ENCODE peak calls at places on chromosomes 1 and 21, in four cellular contexts. F, E, J and G are unnamed samples.

GRCh38 chr1:1943834-1944570 is 24.9 kb upstream of the TMEM52 start:
- DNase-seq in F (peak), E (no peak), J (peak), G (peak)

GRCh38 chr1:75855734-75856133 is 59.1 kb downstream of the MSH4 start:
- DNase-seq in F (no peak), E (no peak), J (no peak), G (no peak)

GRCh38 chr21:45506836-45507522 is 35.3 kb downstream of the SLC19A1 start:
- DNase-seq in F (no peak), E (no peak), J (no peak), G (no peak)

GRCh38 chr1:17277511-17278159 is 28.7 kb downstream of the PADI3 start:
- DNase-seq in F (no peak), E (no peak), J (no peak), G (no peak)

GRCh38 chr1:22972760-22973159 is at the start of gene LACTBL1:
- DNase-seq in F (no peak), E (no peak), J (no peak), G (no peak)

GRCh38 chr1:64569376-64569775 is 99.4 kb downstream of the CACHD1 start:
- DNase-seq in F (no peak), E (no peak), J (no peak), G (no peak)

GRCh38 chr1:2449636-2450454 is 26.2 kb upstream of the PLCH2 start:
- DNase-seq in F (no peak), E (no peak), J (no peak), G (no peak)

GRCh38 chr1:11058595-11059165 is 1.1 kb downstream of the SRM start:
- DNase-seq in F (no peak), E (no peak), J (no peak), G (peak)

GRCh38 chr1:175220853-175221547 is 28.4 kb upstream of the KIAA0040 start:
- DNase-seq in F (no peak), E (no peak), J (no peak), G (no peak)

GRCh38 chr21:22584308-22584707 is 1586.1 kb downstream of the NCAM2 start:
- DNase-seq in F (no peak), E (no peak), J (no peak), G (no peak)

GRCh38 chr1:17122449-17123194 is 3.4 kb upstream of the PADI2 start:
- DNase-seq in F (no peak), E (no peak), J (no peak), G (no peak)

GRCh38 chr21:45555557-45556301 is 13.5 kb upstream of the SLC19A1 start:
- DNase-seq in F (peak), E (peak), J (peak), G (peak)

GRCh38 chr1:198669023-198669698 is 30.3 kb downstream of the PTPRC start:
- DNase-seq in F (peak), E (peak), J (no peak), G (peak)

GRCh38 chr1:20028125-20028524 is 41.9 kb upstream of the PLA2G5 start:
- DNase-seq in F (no peak), E (no peak), J (no peak), G (no peak)

GRCh38 chr1:117967472-117967871 is 37.9 kb downstream of the WDR3 start:
- DNase-seq in F (no peak), E (no peak), J (no peak), G (peak)

GRCh38 chr1:86713477-86713876 is 9.1 kb downstream of the SH3GLB1 start:
- DNase-seq in F (no peak), E (no peak), J (no peak), G (no peak)

GRCh38 chr1:118275716-118276115 is 90.7 kb upstream of the SPAG17 start:
- DNase-seq in F (no peak), E (no peak), J (no peak), G (no peak)

GRCh38 chr1:208203127-208203847 is 40.9 kb downstream of the PLXNA2 start:
- DNase-seq in F (no peak), E (no peak), J (no peak), G (no peak)

GRCh38 chr1:160400284-160400645 is at the start of gene VANGL2:
- DNase-seq in F (peak), E (no peak), J (peak), G (peak)

GRCh38 chr1:212512731-212513559 is 80.2 kb downstream of the NENF start:
- DNase-seq in F (no peak), E (no peak), J (no peak), G (no peak)

GRCh38 chr21:30942192-30942591 is 60.8 kb upstream of the KRTAP11-1 start:
- DNase-seq in F (no peak), E (no peak), J (no peak), G (no peak)

GRCh38 chr1:172874950-172875349 is 175.8 kb downstream of the TNFSF18 start:
- DNase-seq in F (no peak), E (no peak), J (no peak), G (no peak)

GRCh38 chr1:219587817-219588561 is 24.9 kb downstream of the ZC3H11B start:
- DNase-seq in F (no peak), E (no peak), J (no peak), G (peak)

GRCh38 chr1:170698711-170699275 is 34.9 kb downstream of the PRRX1 start:
- DNase-seq in F (no peak), E (no peak), J (no peak), G (no peak)

GRCh38 chr1:163161841-163162240 is 40.9 kb downstream of the RGS5 start:
- DNase-seq in F (no peak), E (no peak), J (no peak), G (no peak)

DNA sequence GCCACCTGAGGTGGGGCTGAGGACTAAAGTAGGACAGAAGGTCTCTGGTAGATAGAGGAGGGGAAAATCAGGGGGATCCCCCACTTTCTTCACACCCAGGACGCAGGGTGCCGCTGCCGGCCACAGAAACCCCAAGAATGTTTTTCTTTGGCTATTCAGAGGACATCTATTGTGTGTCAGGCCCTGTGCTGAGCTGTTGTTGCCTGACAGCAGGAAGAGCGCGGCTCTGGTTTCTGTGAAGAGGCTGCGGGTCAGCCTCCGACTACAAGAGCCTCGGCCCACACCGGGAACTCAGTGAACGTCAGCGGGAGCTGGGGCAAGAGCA is 407 bp upstream of the PIGV start:
- DNase-seq in F (peak), E (peak), J (no peak), G (no peak)
- TF ChIP-seq USF1 in F (no peak), E (no peak), J (no peak), G (no peak)

GRCh38 chr1:205495237-205495823 is 9.1 kb upstream of the CDK18 start:
- DNase-seq in F (peak), E (no peak), J (no peak), G (no peak)

GRCh38 chr1:205492201-205492667 is 12.2 kb upstream of the CDK18 start:
- DNase-seq in F (no peak), E (no peak), J (no peak), G (no peak)

GRCh38 chr1:205492774-205493173 is 11.7 kb upstream of the CDK18 start:
- DNase-seq in F (no peak), E (no peak), J (no peak), G (no peak)

GRCh38 chr1:205493241-205494085 is 11.0 kb upstream of the CDK18 start:
- DNase-seq in F (no peak), E (no peak), J (no peak), G (peak)

GRCh38 chr1:205494119-205494518 is 10.3 kb upstream of the CDK18 start:
- DNase-seq in F (no peak), E (no peak), J (no peak), G (no peak)
- TF ChIP-seq USF1 in F (no peak), E (no peak), J (no peak), G (no peak)

GRCh38 chr1:9361630-9362256 is 69.0 kb downstream of the SPSB1 start:
- DNase-seq in F (no peak), E (no peak), J (no peak), G (no peak)

GRCh38 chr1:9360371-9361064 is 67.8 kb downstream of the SPSB1 start:
- DNase-seq in F (no peak), E (no peak), J (no peak), G (no peak)

GRCh38 chr1:9359898-9360297 is 67.2 kb downstream of the SPSB1 start:
- DNase-seq in F (no peak), E (no peak), J (no peak), G (no peak)

GRCh38 chr1:9363061-9363471 is 70.4 kb downstream of the SPSB1 start:
- DNase-seq in F (no peak), E (no peak), J (no peak), G (no peak)

GRCh38 chr1:9362488-9362887 is 69.8 kb downstream of the SPSB1 start:
- DNase-seq in F (no peak), E (no peak), J (no peak), G (no peak)
- TF ChIP-seq USF1 in F (no peak), E (no peak), J (no peak), G (no peak)

DNA sequence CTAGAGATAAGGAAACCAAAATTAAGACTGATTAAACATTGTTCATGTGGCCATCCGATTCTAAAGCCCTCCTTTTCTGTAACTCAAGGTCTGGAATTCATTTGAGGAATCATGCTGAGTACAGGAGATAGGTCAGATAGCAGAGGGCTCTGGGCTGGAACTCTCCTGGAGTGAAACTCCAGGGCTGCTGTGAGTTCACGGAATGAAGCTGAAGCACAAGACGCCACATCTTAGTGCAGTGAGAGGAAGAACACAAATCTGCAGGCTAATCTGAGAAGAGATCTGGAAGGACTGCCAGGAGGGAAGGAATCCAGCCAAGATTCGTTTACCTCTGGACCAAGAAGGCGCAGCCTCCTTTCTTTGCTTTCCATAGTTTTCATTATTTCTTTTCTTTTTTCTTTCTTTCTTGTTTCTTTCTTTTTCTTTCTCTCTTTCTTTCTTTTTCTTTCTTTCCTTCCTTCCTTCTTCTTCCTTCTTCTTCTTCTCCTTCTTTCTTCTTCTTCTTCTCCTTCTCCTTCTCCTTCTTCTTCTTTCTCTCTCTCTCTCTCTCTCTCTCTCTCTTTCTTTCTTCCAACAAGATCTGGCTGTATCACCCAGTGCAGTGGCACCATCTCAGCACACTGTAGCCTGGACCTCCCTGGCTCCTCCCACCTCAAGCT is 74.8 kb upstream of the ATP1B1 start:
- DNase-seq in F (no peak), E (no peak), J (no peak), G (peak)
- TF ChIP-seq USF1 in F (no peak), E (no peak), J (no peak), G (no peak)

DNA sequence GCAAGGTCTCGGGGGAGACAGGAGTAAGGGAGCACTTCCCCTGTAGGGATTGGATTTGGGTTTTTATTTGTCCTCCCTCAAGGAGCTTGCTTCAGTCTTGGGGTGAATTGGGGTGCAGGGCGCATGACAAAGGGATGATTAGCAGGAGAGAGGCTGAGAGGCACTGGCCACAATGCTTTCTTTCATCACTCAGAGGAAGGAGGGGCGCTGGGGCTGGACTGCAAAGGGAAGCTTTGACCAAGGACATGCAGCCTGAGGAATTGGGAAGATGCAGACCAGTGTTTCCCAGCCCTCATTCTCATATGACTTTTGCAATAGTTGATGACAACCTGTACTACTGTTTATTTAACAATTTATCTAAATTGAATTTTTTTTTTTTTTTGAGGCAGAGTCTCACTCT is 34.1 kb upstream of the PDPN start:
- DNase-seq in F (no peak), E (no peak), J (no peak), G (no peak)
- TF ChIP-seq USF1 in F (no peak), E (no peak), J (no peak), G (no peak)

DNA sequence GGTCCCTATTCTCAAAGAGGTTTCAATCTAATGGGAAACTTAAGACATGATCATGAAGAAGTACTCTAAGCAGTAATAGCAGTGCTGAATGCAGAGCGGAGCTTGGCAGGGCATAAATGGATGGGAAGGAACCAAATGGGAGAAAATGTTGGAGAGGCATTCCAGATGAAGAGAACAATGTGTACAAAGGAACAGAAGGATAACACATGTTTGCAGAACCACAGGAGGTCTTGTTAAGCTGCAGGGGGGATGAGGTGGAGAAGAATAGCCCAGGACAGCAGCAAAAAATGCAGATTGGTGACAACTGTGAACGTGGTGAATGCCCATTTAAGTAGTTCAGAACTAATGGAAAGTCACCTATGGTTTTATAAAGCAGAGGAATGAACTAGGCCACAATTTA is 99.1 kb downstream of the ASTN1 start:
- DNase-seq in F (no peak), E (no peak), J (no peak), G (no peak)
- TF ChIP-seq USF1 in F (no peak), E (no peak), J (no peak), G (no peak)

GRCh38 chr21:42234464-42235241 is 15.7 kb downstream of the ABCG1 start:
- DNase-seq in F (peak), E (no peak), J (peak), G (peak)
- TF ChIP-seq USF1 in F (no peak), E (no peak), J (no peak), G (no peak)

GRCh38 chr1:46526689-46527291 is 24.7 kb downstream of the KNCN start:
- DNase-seq in F (peak), E (no peak), J (peak), G (no peak)

GRCh38 chr1:46527474-46528296 is 23.8 kb downstream of the KNCN start:
- DNase-seq in F (peak), E (no peak), J (peak), G (peak)

GRCh38 chr1:46529031-46529630 is 22.3 kb downstream of the KNCN start:
- DNase-seq in F (no peak), E (no peak), J (no peak), G (no peak)

GRCh38 chr1:46530311-46530710 is 21.1 kb downstream of the KNCN start:
- DNase-seq in F (no peak), E (no peak), J (no peak), G (no peak)

DNA sequence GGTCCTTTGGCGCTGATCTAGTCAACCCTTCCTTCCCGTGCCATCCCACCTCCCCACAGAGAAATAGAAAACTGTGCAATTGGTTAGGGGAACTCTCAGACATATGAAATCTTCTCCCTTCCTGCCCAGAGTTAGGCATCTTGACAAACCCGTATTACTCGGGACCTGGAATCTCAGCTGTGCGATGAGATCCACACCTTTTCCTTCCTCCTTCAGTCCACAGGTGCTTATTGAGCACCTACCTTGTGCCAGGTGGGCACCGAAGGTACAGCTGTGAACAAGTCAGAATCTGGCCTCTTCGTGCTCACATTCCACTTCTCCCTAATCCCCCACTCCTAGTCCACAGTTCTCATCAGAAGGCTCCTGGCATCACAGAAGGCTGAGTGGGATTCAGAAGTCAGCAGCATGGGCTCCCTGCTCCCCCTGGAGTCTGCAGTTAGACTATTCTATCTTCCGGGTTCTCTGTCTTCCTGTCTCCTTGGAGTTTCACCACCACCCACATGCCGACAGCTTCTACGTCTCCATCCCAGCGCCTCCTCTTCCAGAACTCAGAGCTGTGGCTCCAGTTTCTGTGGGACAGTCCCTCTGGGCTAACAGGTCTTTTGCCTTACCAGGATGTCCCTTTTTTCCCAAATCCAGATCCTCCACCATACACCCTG is 23.0 kb downstream of the KNCN start:
- DNase-seq in F (peak), E (no peak), J (no peak), G (no peak)
- TF ChIP-seq USF1 in F (no peak), E (no peak), J (no peak), G (no peak)

GRCh38 chr1:230806552-230806951 is 59.4 kb downstream of the CAPN9 start:
- DNase-seq in F (no peak), E (no peak), J (no peak), G (no peak)

GRCh38 chr1:230808268-230808872 is 60.0 kb downstream of the C1orf198 start:
- DNase-seq in F (no peak), E (no peak), J (no peak), G (no peak)

GRCh38 chr1:230807029-230807428 is 59.8 kb downstream of the CAPN9 start:
- DNase-seq in F (no peak), E (no peak), J (no peak), G (no peak)

GRCh38 chr1:230809205-230809990 is 58.9 kb downstream of the C1orf198 start:
- DNase-seq in F (no peak), E (no peak), J (no peak), G (no peak)

DNA sequence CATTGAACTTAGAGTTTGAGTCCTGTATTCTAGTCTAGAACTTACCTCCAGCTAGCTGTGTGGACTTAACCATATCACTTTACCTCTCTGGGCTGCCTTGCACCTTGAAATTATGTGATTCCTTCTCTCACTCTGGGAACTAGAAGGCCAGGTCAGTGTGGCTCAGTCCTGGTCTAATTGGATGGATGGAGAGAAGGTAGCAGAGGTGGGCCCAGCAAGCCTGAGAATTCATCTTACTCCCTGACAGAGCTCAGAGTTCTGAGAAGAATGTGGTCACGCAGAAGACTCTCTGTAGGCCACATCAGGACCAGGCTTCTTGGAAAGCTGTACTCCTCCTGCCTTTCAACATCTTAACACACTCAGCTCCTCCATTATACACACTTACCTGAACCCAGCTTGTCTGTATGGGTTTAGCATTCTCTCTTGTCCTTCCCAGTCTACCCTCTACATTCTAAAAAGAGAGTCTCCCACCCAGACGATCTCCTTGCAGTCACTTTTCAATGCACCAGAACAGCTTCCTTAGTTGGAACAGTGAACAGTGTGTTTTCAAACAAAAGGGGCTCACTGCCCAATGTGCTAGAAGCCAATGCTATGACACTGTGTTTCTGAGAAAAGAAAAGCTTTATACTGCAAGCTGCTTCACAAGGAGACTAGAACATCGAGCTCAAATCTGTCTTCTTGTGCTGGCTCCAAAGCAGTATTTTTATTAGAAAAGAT is 60.5 kb downstream of the CAPN9 start:
- DNase-seq in F (no peak), E (no peak), J (no peak), G (no peak)
- TF ChIP-seq USF1 in F (no peak), E (no peak), J (no peak), G (no peak)